ENCODE peak calls at places on chromosome 1, in six cellular contexts. Q is brain pericyte; T is fibroblast of lung; V is stimulated activated naive CD4-positive, alpha-beta T cell treated with Interleukin-2 at 50 U/mL for 16 hours; F is sciatic nerve; A is G401. Z is an unnamed sample.

GRCh38 chr1:61052393-61053280 is 29.7 kb upstream of the NFIA start:
- DNase-seq in Q (no peak), T (no peak), V (no peak), F (no peak), A (peak; percentile 35), Z (no peak)

GRCh38 chr1:203174324-203174985 is 1.2 kb downstream of the MYBPH start:
- DNase-seq in Q (no peak), T (no peak), V (no peak), F (no peak), A (no peak), Z (peak; percentile 52)

GRCh38 chr1:45969866-45970265 is 162.6 kb downstream of the PIK3R3 start:
- DNase-seq in Q (no peak), T (no peak), V (no peak), F (no peak), A (no peak), Z (no peak)

GRCh38 chr1:245772325-245772724 is 617.5 kb downstream of the KIF26B start:
- DNase-seq in Q (no peak), T (no peak), V (no peak), F (no peak), A (no peak), Z (no peak)

GRCh38 chr1:184291701-184292100 is 95.1 kb upstream of the C1orf21 start:
- DNase-seq in Q (no peak), T (no peak), V (no peak), F (no peak), A (no peak), Z (no peak)

GRCh38 chr1:104932949-104933679 is 1183.4 kb downstream of the AMY1C start:
- DNase-seq in Q (no peak), T (no peak), V (no peak), F (no peak), A (no peak), Z (no peak)

GRCh38 chr1:166080277-166080964 is 86.4 kb downstream of the FAM78B start:
- DNase-seq in Q (no peak), T (peak; percentile 58), V (no peak), F (no peak), A (no peak), Z (no peak)

GRCh38 chr1:170168263-170168662 is 22.5 kb downstream of the NTMT2 start:
- DNase-seq in Q (no peak), T (peak; percentile 56), V (no peak), F (no peak), A (no peak), Z (no peak)

GRCh38 chr1:31434101-31434871 is 21.3 kb downstream of the SERINC2 start:
- DNase-seq in Q (no peak), T (no peak), V (no peak), F (no peak), A (no peak), Z (peak; percentile 78)

GRCh38 chr1:37134599-37134998 is 100.3 kb upstream of the GRIK3 start:
- DNase-seq in Q (no peak), T (no peak), V (no peak), F (no peak), A (no peak), Z (no peak)

GRCh38 chr1:201275266-201275666 is 8.0 kb upstream of the PKP1 start:
- DNase-seq in Q (no peak), T (peak; percentile 87), V (no peak), F (no peak), A (peak; percentile 58), Z (peak; percentile 86)

GRCh38 chr1:6090996-6091822 is 45.5 kb downstream of the KCNAB2 start:
- DNase-seq in Q (no peak), T (no peak), V (no peak), F (no peak), A (no peak), Z (no peak)